ENCODE peak calls at places on chromosomes 6 and 20, in ten cellular contexts. A is IMR-90, I is H1, T is astrocyte of the spinal cord, Q is ovary, G is WTC11, Z is natural killer cell, B is hepatocyte, F is nephron progenitor cell, N is dorsolateral prefrontal cortex. K is an unnamed sample.

GRCh38 chr20:568865-569415 is 25.4 kb upstream of the CSNK2A1 start:
- DNase-seq in A (no peak), I (no peak), T (no peak), Q (no peak), G (no peak), Z (no peak), B (no peak), F (no peak), N (no peak), K (no peak)

GRCh38 chr6:111759836-111760785 is 113.1 kb downstream of the FYN start:
- DNase-seq in A (peak), I (no peak), T (peak), Q (no peak), G (no peak), Z (no peak), B (peak), F (no peak), N (no peak), K (no peak)

GRCh38 chr20:63277466-63278272 is 5.1 kb downstream of the ARFGAP1 start:
- DNase-seq in A (no peak), I (no peak), T (no peak), Q (no peak), G (no peak), Z (no peak), B (no peak), F (no peak), N (no peak), K (no peak)

GRCh38 chr6:46925563-46926253 is 4.0 kb upstream of the ADGRF5 start:
- DNase-seq in A (peak), I (no peak), T (peak), Q (no peak), G (no peak), Z (no peak), B (peak), F (no peak), N (no peak), K (no peak)

GRCh38 chr20:56171087-56172012 is 77.2 kb upstream of the MC3R start:
- DNase-seq in A (no peak), I (no peak), T (no peak), Q (peak), G (no peak), Z (no peak), B (peak), F (no peak), N (peak), K (no peak)

GRCh38 chr20:18394363-18394762 is 72.5 kb downstream of the DZANK1 start:
- DNase-seq in A (no peak), I (peak), T (no peak), Q (no peak), G (peak), Z (no peak), B (no peak), F (peak), N (no peak), K (no peak)

GRCh38 chr20:13274311-13274965 is 53.4 kb downstream of the ISM1 start:
- DNase-seq in A (no peak), I (peak), T (no peak), Q (no peak), G (peak), Z (no peak), B (peak), F (peak), N (no peak), K (no peak)

GRCh38 chr6:42710316-42710715 is 12.1 kb downstream of the PRPH2 start:
- DNase-seq in A (peak), I (no peak), T (peak), Q (no peak), G (no peak), Z (no peak), B (peak), F (peak), N (no peak), K (no peak)

GRCh38 chr20:50572922-50573777 is 63.0 kb downstream of the PTPN1 start:
- DNase-seq in A (peak), I (no peak), T (peak), Q (peak), G (no peak), Z (no peak), B (no peak), F (no peak), N (no peak), K (peak)

GRCh38 chr20:58202039-58202438 is 26.4 kb downstream of the ANKRD60 start:
- DNase-seq in A (no peak), I (no peak), T (no peak), Q (no peak), G (no peak), Z (no peak), B (no peak), F (no peak), N (no peak), K (no peak)

GRCh38 chr20:57432874-57433491 is 41.8 kb downstream of the RBM38 start:
- DNase-seq in A (no peak), I (no peak), T (no peak), Q (no peak), G (no peak), Z (peak), B (no peak), F (no peak), N (no peak), K (peak)

GRCh38 chr20:275791-276190 is 14.8 kb downstream of the C20orf96 start:
- DNase-seq in A (no peak), I (no peak), T (no peak), Q (no peak), G (no peak), Z (no peak), B (no peak), F (no peak), N (no peak), K (no peak)

GRCh38 chr20:4713401-4713800 is 8.3 kb upstream of the PRND start:
- DNase-seq in A (no peak), I (no peak), T (no peak), Q (no peak), G (no peak), Z (no peak), B (no peak), F (no peak), N (no peak), K (no peak)

GRCh38 chr6:133248241-133249001 is 7.3 kb downstream of the EYA4 start:
- DNase-seq in A (peak), I (no peak), T (peak), Q (no peak), G (no peak), Z (no peak), B (no peak), F (no peak), N (no peak), K (no peak)

GRCh38 chr6:124434416-124434815 is 527.8 kb upstream of the RNF217 start:
- DNase-seq in A (no peak), I (no peak), T (peak), Q (no peak), G (no peak), Z (no peak), B (no peak), F (no peak), N (no peak), K (no peak)

GRCh38 chr6:153312633-153313032 is 181.6 kb upstream of the RGS17 start:
- DNase-seq in A (peak), I (peak), T (peak), Q (no peak), G (peak), Z (no peak), B (peak), F (peak), N (peak), K (no peak)

GRCh38 chr6:159110013-159110412 is 59.2 kb upstream of the FNDC1 start:
- DNase-seq in A (peak), I (peak), T (peak), Q (no peak), G (peak), Z (no peak), B (peak), F (peak), N (no peak), K (no peak)

GRCh38 chr6:165913676-165914570 is 250.9 kb upstream of the PDE10A start:
- DNase-seq in A (peak), I (no peak), T (peak), Q (no peak), G (no peak), Z (no peak), B (no peak), F (no peak), N (no peak), K (no peak)

GRCh38 chr6:155142902-155143609 is 120.8 kb upstream of the CLDN20 start:
- DNase-seq in A (peak), I (no peak), T (peak), Q (no peak), G (no peak), Z (no peak), B (no peak), F (no peak), N (no peak), K (no peak)

GRCh38 chr6:82783587-82784253 is 281.9 kb downstream of the UBE3D start:
- DNase-seq in A (no peak), I (no peak), T (no peak), Q (no peak), G (no peak), Z (no peak), B (no peak), F (peak), N (no peak), K (no peak)

GRCh38 chr6:140124498-140124897 is 750.0 kb upstream of the CITED2 start:
- DNase-seq in A (no peak), I (no peak), T (no peak), Q (no peak), G (no peak), Z (no peak), B (peak), F (no peak), N (no peak), K (no peak)

GRCh38 chr6:79762370-79762769 is 131.2 kb downstream of the SH3BGRL2 start:
- DNase-seq in A (no peak), I (no peak), T (peak), Q (no peak), G (no peak), Z (no peak), B (no peak), F (no peak), N (no peak), K (no peak)

GRCh38 chr6:42697268-42697655 is 25.1 kb downstream of the PRPH2 start:
- DNase-seq in A (no peak), I (no peak), T (no peak), Q (no peak), G (no peak), Z (no peak), B (no peak), F (no peak), N (no peak), K (no peak)

GRCh38 chr6:44076366-44077200 is 50.7 kb downstream of the MRPL14 start:
- DNase-seq in A (no peak), I (no peak), T (no peak), Q (peak), G (no peak), Z (no peak), B (peak), F (peak), N (no peak), K (no peak)

GRCh38 chr6:138944412-138944811 is 43.6 kb downstream of the REPS1 start:
- DNase-seq in A (peak), I (no peak), T (peak), Q (no peak), G (no peak), Z (no peak), B (no peak), F (no peak), N (no peak), K (no peak)

GRCh38 chr6:153879826-153880225 is 159.2 kb upstream of the OPRM1 start:
- DNase-seq in A (no peak), I (no peak), T (no peak), Q (no peak), G (no peak), Z (no peak), B (no peak), F (no peak), N (no peak), K (no peak)

GRCh38 chr6:129100164-129100563 is 217.2 kb downstream of the LAMA2 start:
- DNase-seq in A (no peak), I (no peak), T (no peak), Q (no peak), G (no peak), Z (no peak), B (no peak), F (no peak), N (no peak), K (no peak)

DNA sequence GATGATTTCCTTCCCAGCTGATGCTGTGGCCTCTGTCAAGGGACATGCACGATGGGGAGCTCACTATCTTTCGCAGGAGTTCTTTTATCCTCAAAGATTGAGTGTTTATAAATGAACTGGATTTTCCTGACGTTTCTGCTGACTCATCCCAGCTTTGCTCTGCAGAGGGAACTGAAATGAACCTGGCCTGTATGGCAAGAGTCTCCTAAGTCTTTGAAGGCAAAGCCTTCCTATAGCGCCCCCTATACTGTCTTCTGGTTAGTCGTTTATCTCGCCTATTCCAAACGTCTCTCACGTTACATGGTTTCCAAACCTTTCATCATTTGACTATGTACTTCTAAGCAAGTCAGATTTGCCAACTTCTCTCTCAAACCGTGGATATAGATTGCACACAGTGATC is 565.3 kb downstream of the KIF16B start:
- DNase-seq in A (no peak), I (no peak), T (no peak), Q (no peak), G (no peak), Z (no peak), B (no peak), F (no peak), N (no peak), K (no peak)
- TF ChIP-seq CTCF in A (no peak), I (peak), T (no peak), Q (no peak), G (peak), Z (no peak), B (no peak), F (no peak), N (no peak), K (no peak)

GRCh38 chr6:105452376-105452775 is 49.5 kb upstream of the PREP start:
- DNase-seq in A (no peak), I (no peak), T (no peak), Q (no peak), G (no peak), Z (no peak), B (no peak), F (no peak), N (no peak), K (no peak)
- TF ChIP-seq CTCF in A (no peak), I (no peak), T (no peak), Q (no peak), G (no peak), Z (no peak), B (no peak), F (no peak), N (no peak), K (no peak)

DNA sequence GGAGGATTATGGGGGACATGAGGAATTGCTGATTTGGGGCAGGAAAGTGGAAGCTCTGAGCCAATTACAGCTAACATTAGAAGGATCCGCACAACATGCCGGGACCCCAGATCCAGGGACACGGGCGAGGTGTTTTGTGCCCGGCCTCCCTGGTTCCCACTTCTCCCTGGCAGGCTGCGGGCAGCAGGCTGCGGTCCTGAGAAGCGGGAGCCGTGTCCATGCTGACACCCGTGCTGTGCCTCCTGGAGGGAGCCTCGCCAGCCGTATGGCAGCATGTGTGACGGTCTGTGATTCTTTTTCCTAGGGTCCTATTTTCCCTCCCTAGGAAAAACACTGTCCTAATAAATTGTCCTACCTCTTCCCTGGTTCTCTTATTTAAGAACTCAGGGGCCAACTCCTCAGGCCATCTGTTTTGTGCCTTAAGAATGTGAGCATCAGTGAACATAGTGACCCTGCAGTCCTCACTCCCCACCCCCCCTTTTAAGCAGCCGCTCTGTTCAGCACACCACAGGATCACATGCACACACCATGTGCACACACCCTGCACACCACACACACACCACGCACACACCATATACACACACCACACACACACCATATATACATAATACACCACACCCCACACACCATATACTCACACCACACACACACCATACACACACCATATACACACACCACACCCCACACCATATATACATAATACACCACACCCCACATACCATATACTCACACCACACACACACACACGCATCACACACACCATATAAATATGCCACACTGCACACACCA is 49.9 kb downstream of the DACT2 start:
- DNase-seq in A (no peak), I (no peak), T (no peak), Q (no peak), G (no peak), Z (no peak), B (no peak), F (no peak), N (no peak), K (no peak)
- TF ChIP-seq CTCF in A (no peak), I (no peak), T (no peak), Q (no peak), G (no peak), Z (no peak), B (no peak), F (no peak), N (no peak), K (no peak)

GRCh38 chr20:40265872-40266533 is 423.0 kb downstream of the MAFB start:
- DNase-seq in A (no peak), I (no peak), T (peak), Q (no peak), G (peak), Z (no peak), B (peak), F (no peak), N (peak), K (no peak)
- TF ChIP-seq CTCF in A (peak), I (peak), T (peak), Q (no peak), G (no peak), Z (no peak), B (peak), F (no peak), N (peak), K (no peak)

GRCh38 chr6:19501737-19502245 is 335.4 kb upstream of the ID4 start:
- DNase-seq in A (no peak), I (no peak), T (no peak), Q (no peak), G (no peak), Z (no peak), B (no peak), F (no peak), N (no peak), K (no peak)
- TF ChIP-seq CTCF in A (no peak), I (peak), T (no peak), Q (no peak), G (no peak), Z (no peak), B (no peak), F (no peak), N (no peak), K (no peak)

GRCh38 chr6:17599885-17600526 is at the start of gene FAM8A1:
- DNase-seq in A (peak), I (peak), T (peak), Q (peak), G (peak), Z (peak), B (peak), F (peak), N (peak), K (peak)
- TF ChIP-seq CTCF in A (peak), I (peak), T (peak), Q (peak), G (no peak), Z (peak), B (peak), F (peak), N (peak), K (no peak)

GRCh38 chr6:18110160-18110559 is 12.3 kb downstream of the NHLRC1 start:
- DNase-seq in A (peak), I (no peak), T (peak), Q (no peak), G (no peak), Z (no peak), B (no peak), F (no peak), N (no peak), K (no peak)
- TF ChIP-seq CTCF in A (no peak), I (no peak), T (no peak), Q (no peak), G (no peak), Z (no peak), B (no peak), F (no peak), N (no peak), K (no peak)

GRCh38 chr6:32102255-32102654 is 6.9 kb downstream of the TNXB start:
- DNase-seq in A (no peak), I (no peak), T (no peak), Q (no peak), G (no peak), Z (no peak), B (no peak), F (no peak), N (no peak), K (no peak)

GRCh38 chr6:32095338-32096086 is 13.6 kb downstream of the TNXB start:
- DNase-seq in A (no peak), I (no peak), T (no peak), Q (no peak), G (no peak), Z (no peak), B (no peak), F (no peak), N (no peak), K (no peak)

GRCh38 chr6:32092760-32093497 is 16.2 kb downstream of the TNXB start:
- DNase-seq in A (peak), I (no peak), T (peak), Q (peak), G (no peak), Z (no peak), B (peak), F (no peak), N (peak), K (no peak)

GRCh38 chr6:32096087-32096393 is 13.1 kb downstream of the TNXB start:
- DNase-seq in A (no peak), I (no peak), T (no peak), Q (no peak), G (no peak), Z (no peak), B (no peak), F (no peak), N (no peak), K (no peak)

GRCh38 chr6:32096394-32097258 is 12.5 kb downstream of the TNXB start:
- DNase-seq in A (no peak), I (peak), T (no peak), Q (no peak), G (no peak), Z (no peak), B (no peak), F (no peak), N (no peak), K (no peak)
- TF ChIP-seq CTCF in A (no peak), I (peak), T (no peak), Q (no peak), G (no peak), Z (no peak), B (no peak), F (no peak), N (peak), K (no peak)

K was measured in activated B cell treated with CpG ODN at 0.5 μM for 24 hours.